ENCODE peak calls at places on chromosome 20, in four cellular contexts. One of them, this sample, is unnamed.

GRCh38 chr20:48019940-48020339 is 234.7 kb upstream of the SULF2 start:
- DNase-seq in naive thymus-derived CD4-positive, alpha-beta T cell: no peak
- DNase-seq in transverse colon: no peak
- DNase-seq in uterus: no peak
- DNase-seq in this sample: no peak

GRCh38 chr20:33235696-33236095 is at the start of gene BPIFA1:
- DNase-seq in uterus: no peak
- DNase-seq in naive thymus-derived CD4-positive, alpha-beta T cell: no peak
- DNase-seq in transverse colon: no peak
- DNase-seq in this sample: no peak

GRCh38 chr20:16620961-16621360 is 47.7 kb upstream of the KIF16B start:
- DNase-seq in naive thymus-derived CD4-positive, alpha-beta T cell: no peak
- DNase-seq in uterus: no peak
- DNase-seq in transverse colon: no peak
- DNase-seq in this sample: no peak

GRCh38 chr20:5602346-5602745 is 147.9 kb upstream of the SHLD1 start:
- DNase-seq in transverse colon: no peak
- DNase-seq in uterus: no peak
- DNase-seq in naive thymus-derived CD4-positive, alpha-beta T cell: no peak
- DNase-seq in this sample: no peak

GRCh38 chr20:22525069-22525820 is 59.1 kb downstream of the FOXA2 start:
- DNase-seq in transverse colon: no peak
- DNase-seq in uterus: no peak
- DNase-seq in naive thymus-derived CD4-positive, alpha-beta T cell: no peak
- DNase-seq in this sample: no peak

GRCh38 chr20:5848711-5849505 is 98.7 kb downstream of the SHLD1 start:
- DNase-seq in transverse colon: no peak
- DNase-seq in uterus: no peak
- DNase-seq in naive thymus-derived CD4-positive, alpha-beta T cell: no peak
- DNase-seq in this sample: no peak

GRCh38 chr20:51382111-51382985 is 160.2 kb downstream of the NFATC2 start:
- DNase-seq in naive thymus-derived CD4-positive, alpha-beta T cell: no peak
- DNase-seq in transverse colon: no peak
- DNase-seq in uterus: no peak
- DNase-seq in this sample: no peak

GRCh38 chr20:62469352-62469751 is 6.4 kb downstream of the GATA5 start:
- DNase-seq in transverse colon: no peak
- DNase-seq in naive thymus-derived CD4-positive, alpha-beta T cell: no peak
- DNase-seq in uterus: no peak
- DNase-seq in this sample: no peak

GRCh38 chr20:14470231-14470894 is 133.0 kb upstream of the FLRT3 start:
- DNase-seq in naive thymus-derived CD4-positive, alpha-beta T cell: no peak
- DNase-seq in uterus: no peak
- DNase-seq in transverse colon: peak; percentile 54
- DNase-seq in this sample: peak; percentile 73

GRCh38 chr20:42097741-42098140 is 479.6 kb upstream of the CHD6 start:
- DNase-seq in transverse colon: no peak
- DNase-seq in naive thymus-derived CD4-positive, alpha-beta T cell: no peak
- DNase-seq in uterus: no peak
- DNase-seq in this sample: no peak

GRCh38 chr20:4041748-4042411 is 26.5 kb upstream of the RNF24 start:
- DNase-seq in naive thymus-derived CD4-positive, alpha-beta T cell: no peak
- DNase-seq in uterus: peak; percentile 69
- DNase-seq in transverse colon: peak; percentile 90
- DNase-seq in this sample: peak; percentile 96

GRCh38 chr20:21272279-21272678 is 30.9 kb upstream of the XRN2 start:
- DNase-seq in uterus: no peak
- DNase-seq in naive thymus-derived CD4-positive, alpha-beta T cell: no peak
- DNase-seq in transverse colon: no peak
- DNase-seq in this sample: no peak

GRCh38 chr20:23396961-23397620 is 24.2 kb downstream of the NAPB start:
- DNase-seq in uterus: no peak
- DNase-seq in transverse colon: no peak
- DNase-seq in naive thymus-derived CD4-positive, alpha-beta T cell: no peak
- DNase-seq in this sample: no peak

GRCh38 chr20:38212806-38213606 is 47.5 kb downstream of the KIAA1755 start:
- DNase-seq in uterus: no peak
- DNase-seq in transverse colon: no peak
- DNase-seq in naive thymus-derived CD4-positive, alpha-beta T cell: no peak
- DNase-seq in this sample: no peak

GRCh38 chr20:12729326-12729725 is 279.4 kb upstream of the SPTLC3 start:
- DNase-seq in transverse colon: no peak
- DNase-seq in naive thymus-derived CD4-positive, alpha-beta T cell: no peak
- DNase-seq in uterus: no peak
- DNase-seq in this sample: no peak

GRCh38 chr20:52749938-52750337 is 222.2 kb upstream of the TSHZ2 start:
- DNase-seq in uterus: no peak
- DNase-seq in transverse colon: no peak
- DNase-seq in naive thymus-derived CD4-positive, alpha-beta T cell: no peak
- DNase-seq in this sample: no peak

GRCh38 chr20:52746768-52747167 is 225.4 kb upstream of the TSHZ2 start:
- DNase-seq in transverse colon: no peak
- DNase-seq in uterus: no peak
- DNase-seq in naive thymus-derived CD4-positive, alpha-beta T cell: no peak
- DNase-seq in this sample: no peak

GRCh38 chr20:52747736-52748135 is 224.4 kb upstream of the TSHZ2 start:
- DNase-seq in uterus: no peak
- DNase-seq in transverse colon: no peak
- DNase-seq in naive thymus-derived CD4-positive, alpha-beta T cell: no peak
- DNase-seq in this sample: no peak

GRCh38 chr20:52749020-52749419 is 223.1 kb upstream of the TSHZ2 start:
- DNase-seq in uterus: no peak
- DNase-seq in transverse colon: no peak
- DNase-seq in naive thymus-derived CD4-positive, alpha-beta T cell: no peak
- DNase-seq in this sample: no peak

DNA sequence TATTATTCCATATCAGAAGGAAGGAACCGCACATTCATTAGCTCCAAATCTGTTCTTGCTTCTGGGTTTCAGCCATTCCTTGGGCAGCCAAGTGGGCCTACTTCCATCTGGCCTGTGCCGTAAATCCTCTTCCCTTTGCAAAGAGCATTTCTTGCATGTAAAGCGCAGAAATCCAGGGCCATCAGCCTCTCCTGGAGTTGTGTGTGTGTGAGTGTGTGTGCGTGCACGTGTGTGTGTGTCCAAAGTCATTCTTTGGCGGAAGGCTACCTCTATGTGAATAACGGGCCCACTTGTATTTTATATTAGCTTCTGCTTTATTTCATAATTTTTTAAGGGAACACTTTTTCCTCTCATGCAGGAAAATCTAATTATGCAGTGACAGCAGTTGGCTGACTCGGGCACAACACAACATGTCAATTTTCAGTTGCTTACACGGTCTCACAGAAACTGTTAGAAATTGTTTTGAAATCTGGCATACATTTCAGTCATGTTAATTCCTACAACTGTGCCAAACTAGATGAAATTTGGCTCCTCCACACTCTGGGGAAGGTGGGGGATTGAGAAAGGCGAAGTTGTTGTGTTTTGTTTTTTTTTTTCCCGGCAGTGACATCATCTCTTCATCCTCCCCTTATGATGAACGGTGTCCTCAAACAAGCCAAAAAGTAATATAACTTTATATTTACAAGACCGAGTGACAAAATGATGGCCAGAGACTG is 223.8 kb upstream of the TSHZ2 start:
- DNase-seq in transverse colon: no peak
- DNase-seq in naive thymus-derived CD4-positive, alpha-beta T cell: no peak
- DNase-seq in uterus: peak; percentile 54
- DNase-seq in this sample: no peak
- H3K4me3 ChIP-seq in transverse colon: no peak overlapping the region
- H3K4me3 ChIP-seq in naive thymus-derived CD4-positive, alpha-beta T cell: no peak overlapping the region
- H3K4me3 ChIP-seq in uterus: no peak overlapping the region
- H3K4me3 ChIP-seq in this sample: no peak overlapping the region

GRCh38 chr20:36094497-36094896 is 60.0 kb upstream of the EPB41L1 start:
- DNase-seq in naive thymus-derived CD4-positive, alpha-beta T cell: no peak
- DNase-seq in uterus: peak; percentile 27
- DNase-seq in transverse colon: peak; percentile 39
- DNase-seq in this sample: peak; percentile 64

GRCh38 chr20:36098364-36098763 is 56.2 kb upstream of the EPB41L1 start:
- DNase-seq in naive thymus-derived CD4-positive, alpha-beta T cell: no peak
- DNase-seq in uterus: no peak
- DNase-seq in transverse colon: peak; percentile 67
- DNase-seq in this sample: peak; percentile 76

GRCh38 chr20:36097751-36098151 is 56.8 kb upstream of the EPB41L1 start:
- DNase-seq in naive thymus-derived CD4-positive, alpha-beta T cell: no peak
- DNase-seq in uterus: no peak
- DNase-seq in transverse colon: peak; percentile 40
- DNase-seq in this sample: no peak

GRCh38 chr20:36097331-36097730 is 57.2 kb upstream of the EPB41L1 start:
- DNase-seq in uterus: no peak
- DNase-seq in naive thymus-derived CD4-positive, alpha-beta T cell: no peak
- DNase-seq in transverse colon: peak; percentile 64
- DNase-seq in this sample: peak; percentile 78

DNA sequence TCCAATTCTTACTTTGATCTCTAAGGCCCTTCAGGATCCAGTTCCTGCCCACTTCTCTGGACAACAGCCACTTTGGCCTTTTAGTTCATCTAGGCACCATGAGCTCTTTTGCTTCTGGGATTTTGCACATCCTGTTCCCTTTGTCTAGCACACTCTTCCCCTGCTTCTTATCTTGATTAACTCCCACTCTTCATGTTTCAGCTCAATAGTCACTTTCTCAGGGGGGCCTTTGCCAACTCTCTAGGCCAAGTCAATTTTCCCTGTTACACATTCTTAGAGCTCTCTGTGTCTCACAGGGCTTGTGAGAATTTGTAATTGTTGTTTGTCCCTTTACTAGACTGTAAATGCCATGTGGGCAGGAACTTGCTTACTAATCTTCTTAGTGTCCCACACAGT is 58.1 kb upstream of the EPB41L1 start:
- DNase-seq in uterus: no peak
- DNase-seq in naive thymus-derived CD4-positive, alpha-beta T cell: no peak
- DNase-seq in transverse colon: no peak
- DNase-seq in this sample: no peak
- H3K27me3 ChIP-seq in uterus: no peaks in the 10 kb centered on the region
- H3K27me3 ChIP-seq in naive thymus-derived CD4-positive, alpha-beta T cell: no peaks in the 10 kb centered on the region
- H3K27me3 ChIP-seq in transverse colon: peaks cover 15% of the 10 kb centered on the region
- H3K27me3 ChIP-seq in this sample: no peaks in the 10 kb centered on the region

GRCh38 chr20:59747671-59748515 is 143.6 kb downstream of the PHACTR3 start:
- DNase-seq in naive thymus-derived CD4-positive, alpha-beta T cell: no peak
- DNase-seq in uterus: no peak
- DNase-seq in transverse colon: no peak
- DNase-seq in this sample: no peak

GRCh38 chr20:59750209-59750840 is 146.0 kb downstream of the PHACTR3 start:
- DNase-seq in uterus: no peak
- DNase-seq in transverse colon: no peak
- DNase-seq in naive thymus-derived CD4-positive, alpha-beta T cell: no peak
- DNase-seq in this sample: no peak

GRCh38 chr20:59748555-59749292 is 144.4 kb downstream of the PHACTR3 start:
- DNase-seq in transverse colon: peak; percentile 19
- DNase-seq in naive thymus-derived CD4-positive, alpha-beta T cell: no peak
- DNase-seq in uterus: peak; percentile 65
- DNase-seq in this sample: no peak

GRCh38 chr20:59751075-59751711 is 146.9 kb downstream of the PHACTR3 start:
- DNase-seq in naive thymus-derived CD4-positive, alpha-beta T cell: peak; percentile 29
- DNase-seq in transverse colon: peak; percentile 67
- DNase-seq in uterus: peak; percentile 50
- DNase-seq in this sample: peak; percentile 64

DNA sequence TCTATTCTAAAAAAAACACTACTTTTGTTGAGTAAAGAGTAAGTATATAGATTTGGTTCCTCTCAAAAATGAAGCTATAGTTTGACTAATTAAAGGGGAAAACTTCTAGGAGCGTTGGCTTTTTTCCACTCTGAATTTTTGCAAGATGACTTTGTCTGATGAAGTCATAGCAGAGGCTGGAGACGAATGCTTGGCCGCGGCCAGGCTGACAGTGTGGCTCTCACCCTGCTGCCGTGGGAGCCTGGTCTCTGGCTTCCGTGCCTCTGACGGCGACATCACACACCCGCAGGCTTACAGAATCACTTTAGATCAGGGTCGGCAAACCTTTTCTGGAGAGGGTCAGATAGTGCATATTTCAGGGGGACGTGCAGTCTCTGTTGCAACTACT is 144.9 kb downstream of the PHACTR3 start:
- DNase-seq in transverse colon: no peak
- DNase-seq in uterus: peak; percentile 37
- DNase-seq in naive thymus-derived CD4-positive, alpha-beta T cell: no peak
- DNase-seq in this sample: no peak
- H3K4me3 ChIP-seq in transverse colon: no peak overlapping the region
- H3K4me3 ChIP-seq in uterus: no peak overlapping the region
- H3K4me3 ChIP-seq in naive thymus-derived CD4-positive, alpha-beta T cell: no peak overlapping the region
- H3K4me3 ChIP-seq in this sample: no peak overlapping the region

DNA sequence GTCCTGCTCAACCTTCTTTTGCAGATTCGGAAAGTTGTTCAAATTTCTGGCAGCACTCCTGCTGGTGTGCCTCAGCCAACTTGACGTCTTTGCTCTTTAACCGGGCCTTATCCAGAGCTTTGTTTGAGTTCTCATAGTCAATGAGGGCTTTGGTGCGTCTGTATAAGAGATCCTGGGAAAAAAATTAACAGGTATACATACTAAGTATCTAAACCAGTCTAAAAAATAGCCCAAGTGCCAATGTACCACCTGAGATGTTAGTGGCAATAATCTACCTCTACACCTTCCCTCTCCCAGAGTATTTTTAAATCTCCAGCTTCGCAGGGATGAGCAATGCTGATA is 21.1 kb downstream of the SNX5 start:
- DNase-seq in transverse colon: no peak
- DNase-seq in uterus: no peak
- DNase-seq in naive thymus-derived CD4-positive, alpha-beta T cell: no peak
- DNase-seq in this sample: no peak
- H3K27me3 ChIP-seq in transverse colon: no peaks in the 10 kb centered on the region
- H3K27me3 ChIP-seq in uterus: no peaks in the 10 kb centered on the region
- H3K27me3 ChIP-seq in naive thymus-derived CD4-positive, alpha-beta T cell: no peaks in the 10 kb centered on the region
- H3K27me3 ChIP-seq in this sample: no peaks in the 10 kb centered on the region

DNA sequence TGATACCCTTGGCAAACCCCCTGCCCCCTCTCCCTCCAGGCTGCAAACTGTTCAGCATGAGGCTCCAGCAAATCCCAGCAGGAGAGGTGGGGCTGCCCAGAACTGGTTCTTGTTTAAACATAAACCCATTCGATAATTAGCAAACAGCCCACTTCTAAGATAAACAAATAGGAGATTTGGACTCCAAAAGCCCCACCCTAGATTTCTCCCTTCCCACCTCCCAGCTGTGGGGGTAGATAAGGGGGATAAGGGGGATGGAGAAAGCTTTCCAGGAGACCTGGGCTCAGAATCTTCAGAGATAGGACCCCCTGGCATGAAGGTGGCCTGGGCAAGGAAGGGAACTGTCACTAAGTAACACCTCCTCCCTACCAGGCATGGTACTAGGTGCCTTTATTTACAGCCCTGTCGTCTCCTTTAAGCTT is 4.8 kb downstream of the SDC4 start:
- DNase-seq in transverse colon: peak; percentile 72
- DNase-seq in uterus: no peak
- DNase-seq in naive thymus-derived CD4-positive, alpha-beta T cell: no peak
- DNase-seq in this sample: peak; percentile 78
- H3K4me3 ChIP-seq in transverse colon: peak overlapping the region; percentile 3
- H3K4me3 ChIP-seq in uterus: no peak overlapping the region
- H3K4me3 ChIP-seq in naive thymus-derived CD4-positive, alpha-beta T cell: no peak overlapping the region
- H3K4me3 ChIP-seq in this sample: peak overlapping the region; percentile 2